ENCODE peak calls at places on chromosomes 3 and 15, in five cellular contexts. G is GM12891; W is GM10248; U is stimulated activated naive CD8-positive, alpha-beta T cell treated with anti-CD3 and anti-CD28 coated beads, Interleukin-15, Interleukin-2, amounts not matched to agents 100 U/mL and 50 U/mL, for 24 hours; K is MV-4-11. D is an unnamed sample.

GRCh38 chr3:156425651-156426050 is 129.3 kb downstream of the SSR3 start:
- DNase-seq in G (no peak), K (no peak), W (no peak), U (no peak), D (no peak)

GRCh38 chr15:41713047-41713446 is 52.8 kb downstream of the MGA start:
- DNase-seq in W (no peak), G (no peak), U (no peak), K (no peak), D (no peak)

GRCh38 chr3:30393079-30393478 is 213.3 kb upstream of the TGFBR2 start:
- DNase-seq in W (no peak), K (no peak), G (no peak), U (no peak), D (no peak)

GRCh38 chr3:171846594-171846993 is 3.4 kb downstream of the TMEM212 start:
- DNase-seq in G (peak), U (no peak), W (peak), K (peak), D (peak)

GRCh38 chr3:129308636-129309035 is 30.0 kb downstream of the HMCES start:
- DNase-seq in K (no peak), U (no peak), G (no peak), W (no peak), D (no peak)

GRCh38 chr3:181976526-181976925 is 264.8 kb downstream of the SOX2 start:
- DNase-seq in K (no peak), U (no peak), W (no peak), G (no peak), D (no peak)

GRCh38 chr3:129505341-129505740 is 23.1 kb upstream of the RHO start:
- DNase-seq in W (no peak), G (no peak), U (no peak), K (no peak), D (no peak)

GRCh38 chr3:48514431-48515227 is 10.7 kb upstream of the SHISA5 start:
- DNase-seq in W (no peak), U (no peak), G (no peak), K (no peak), D (no peak)

GRCh38 chr3:52253314-52254260 is 8.0 kb downstream of the PPM1M start:
- DNase-seq in G (peak), U (peak), K (peak), W (peak), D (no peak)

GRCh38 chr3:193589616-193590015 is 3.4 kb upstream of the OPA1 start:
- DNase-seq in W (no peak), U (no peak), G (no peak), K (no peak), D (no peak)

GRCh38 chr15:92808611-92809063 is 91.5 kb upstream of the CHD2 start:
- DNase-seq in G (no peak), K (no peak), U (peak), W (peak), D (no peak)

GRCh38 chr3:61901986-61902385 is 340.6 kb downstream of the PTPRG start:
- DNase-seq in U (no peak), K (no peak), W (no peak), G (no peak), D (no peak)

GRCh38 chr3:177358968-177359600 is 161.8 kb upstream of the TBL1XR1 start:
- DNase-seq in G (peak), K (peak), W (peak), U (peak), D (no peak)

D was measured in GM18507.